ENCODE peak calls at places on chromosomes 2 and 18, in six cellular contexts. Q is stomach; Y is MM.1S; R is CD4-positive, alpha-beta T cell; E is cardiac fibroblast; P is cardiac muscle cell. H is an unnamed sample.

GRCh38 chr18:40883271-40883670 is 1071.8 kb upstream of the PIK3C3 start:
- DNase-seq in Q (no peak), Y (no peak), R (no peak), E (no peak), P (peak; percentile 41), H (no peak)

GRCh38 chr2:183950673-183951072 is 647.7 kb upstream of the ZNF804A start:
- DNase-seq in Q (no peak), Y (no peak), R (no peak), E (peak; percentile 17), P (no peak), H (no peak)

GRCh38 chr2:141911485-141912066 is 219.2 kb downstream of the LRP1B start:
- DNase-seq in Q (peak; percentile 27), Y (peak; percentile 66), R (no peak), E (peak; percentile 26), P (peak; percentile 28), H (peak; percentile 2)

GRCh38 chr2:70807102-70807827 is 13.1 kb downstream of the CLEC4F start:
- DNase-seq in Q (no peak), Y (no peak), R (no peak), E (no peak), P (no peak), H (no peak)

GRCh38 chr2:197073701-197074433 is 147.4 kb upstream of the PGAP1 start:
- DNase-seq in Q (peak; percentile 35), Y (no peak), R (no peak), E (peak; percentile 76), P (peak; percentile 78), H (no peak)

GRCh38 chr2:65656152-65656718 is 223.8 kb upstream of the SPRED2 start:
- DNase-seq in Q (no peak), Y (no peak), R (no peak), E (no peak), P (no peak), H (no peak)

GRCh38 chr2:150644298-150645067 is 157.0 kb upstream of the RND3 start:
- DNase-seq in Q (no peak), Y (no peak), R (no peak), E (peak; percentile 65), P (peak; percentile 73), H (no peak)

GRCh38 chr2:94874277-94874997 is 3.2 kb downstream of the TEKT4 start:
- DNase-seq in Q (peak; percentile 56), Y (peak; percentile 56), R (peak; percentile 46), E (peak; percentile 26), P (peak; percentile 37), H (peak; percentile 93)

GRCh38 chr2:88212251-88212790 is 42.2 kb downstream of the THNSL2 start:
- DNase-seq in Q (no peak), Y (peak; percentile 18), R (no peak), E (peak; percentile 14), P (peak; percentile 13), H (no peak)

GRCh38 chr2:170362895-170363582 is 185.1 kb downstream of the MYO3B start:
- DNase-seq in Q (no peak), Y (no peak), R (no peak), E (no peak), P (peak; percentile 7), H (no peak)
- TF ChIP-seq CTCF in Q (no peak), Y (no peak), R (no peak), E (no peak), P (no peak), H (no peak)

GRCh38 chr2:23803275-23803964 is 123.5 kb downstream of the ATAD2B start:
- DNase-seq in Q (no peak), Y (no peak), R (no peak), E (peak; percentile 69), P (peak; percentile 66), H (no peak)

GRCh38 chr2:23806665-23807064 is 120.3 kb downstream of the ATAD2B start:
- DNase-seq in Q (no peak), Y (no peak), R (no peak), E (no peak), P (no peak), H (no peak)

GRCh38 chr2:23806201-23806600 is 120.7 kb downstream of the ATAD2B start:
- DNase-seq in Q (no peak), Y (no peak), R (no peak), E (no peak), P (no peak), H (no peak)

GRCh38 chr2:23801396-23801795 is 125.5 kb downstream of the ATAD2B start:
- DNase-seq in Q (no peak), Y (no peak), R (no peak), E (peak; percentile 74), P (peak; percentile 79), H (no peak)

GRCh38 chr2:23803965-23804542 is 122.9 kb downstream of the ATAD2B start:
- DNase-seq in Q (peak; percentile 33), Y (no peak), R (no peak), E (peak; percentile 43), P (peak; percentile 57), H (no peak)
- TF ChIP-seq CTCF in Q (no peak), Y (peak; percentile 20), R (no peak), E (peak; percentile 19), P (peak; percentile 39), H (no peak)

DNA sequence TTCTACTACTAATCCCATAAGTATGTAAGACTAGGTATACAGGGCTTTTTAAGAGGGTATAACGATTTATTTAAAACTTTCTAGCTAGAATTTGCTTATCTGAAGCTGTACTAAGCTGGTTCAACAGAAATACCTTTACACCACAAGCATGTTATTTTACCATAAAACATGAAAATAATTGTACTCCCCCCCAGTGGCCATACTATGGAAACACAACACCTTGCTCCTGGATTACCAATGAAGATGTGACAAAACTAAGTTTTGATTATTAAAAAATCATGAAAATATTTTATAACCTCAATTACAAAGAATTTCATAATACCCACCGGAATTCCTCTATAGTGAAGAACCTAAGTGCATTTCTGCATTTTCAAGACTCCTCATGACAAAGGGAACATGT is 27.3 kb downstream of the LPIN2 start:
- DNase-seq in Q (no peak), Y (peak; percentile 47), R (no peak), E (peak; percentile 59), P (peak; percentile 68), H (no peak)
- TF ChIP-seq CTCF in Q (no peak), Y (peak; percentile 66), R (peak; percentile 74), E (peak; percentile 50), P (peak; percentile 49), H (peak; percentile 52)

DNA sequence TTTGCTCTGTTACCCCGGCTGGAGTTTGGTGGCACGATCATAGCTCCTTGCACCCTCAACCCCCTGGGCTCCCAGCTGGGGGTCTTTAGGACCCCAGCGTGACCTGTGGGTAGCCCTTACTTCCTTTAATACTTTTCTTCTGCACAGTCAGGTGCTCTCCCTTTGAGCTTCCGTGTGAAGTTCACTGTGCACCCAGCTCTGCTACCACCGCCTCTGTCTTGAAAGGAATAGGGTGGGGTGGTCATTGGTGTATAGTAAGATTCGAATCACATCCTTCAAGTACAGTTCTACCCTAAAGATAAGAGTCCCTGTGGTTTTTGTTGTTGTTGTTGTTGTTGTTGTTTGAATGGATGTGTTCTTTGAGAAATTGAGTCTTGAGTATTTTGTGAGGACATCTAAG is 267.4 kb downstream of the NEDD4L start:
- DNase-seq in Q (no peak), Y (no peak), R (no peak), E (no peak), P (no peak), H (no peak)
- TF ChIP-seq CTCF in Q (no peak), Y (no peak), R (no peak), E (no peak), P (no peak), H (no peak)

GRCh38 chr2:120779781-120780283 is 44.2 kb downstream of the GLI2 start:
- DNase-seq in Q (no peak), Y (no peak), R (no peak), E (peak; percentile 71), P (peak; percentile 67), H (no peak)
- TF ChIP-seq CTCF in Q (no peak), Y (no peak), R (no peak), E (peak; percentile 32), P (peak; percentile 42), H (no peak)

DNA sequence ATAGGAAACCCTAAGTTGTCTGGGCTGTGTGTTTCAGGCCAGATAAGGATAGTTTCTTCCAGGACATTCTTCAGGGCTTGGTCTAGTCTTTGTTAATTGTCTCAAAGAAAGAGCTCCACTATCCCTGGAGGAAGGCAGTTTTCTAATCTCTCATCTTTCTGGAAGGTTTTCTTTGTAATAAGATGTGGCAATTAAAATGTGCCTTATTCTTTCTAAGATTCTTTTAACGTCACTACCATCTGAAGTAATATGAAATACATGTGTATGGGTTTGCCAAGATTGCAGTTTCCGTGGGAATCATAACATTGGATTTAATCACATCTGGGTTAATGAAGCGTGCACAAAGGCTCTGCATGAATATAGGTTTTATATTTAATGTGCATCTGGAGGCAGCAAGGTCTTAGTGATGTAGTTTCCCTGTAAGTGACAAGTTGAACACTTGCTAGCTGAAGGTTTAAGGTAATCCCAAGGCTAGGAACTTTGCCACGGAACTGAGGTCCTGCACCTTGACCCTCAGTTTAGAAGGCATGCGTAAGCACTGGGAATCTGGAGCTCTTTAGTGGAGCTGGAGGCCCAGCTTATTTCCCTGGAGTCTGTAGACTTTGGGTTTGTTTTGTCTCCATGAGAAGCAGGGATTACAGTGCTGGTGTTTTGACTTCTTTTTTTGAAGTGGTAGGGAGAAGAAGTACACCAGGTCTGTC is 25.7 kb downstream of the DIS3L2 start:
- DNase-seq in Q (no peak), Y (no peak), R (no peak), E (peak; percentile 40), P (peak; percentile 49), H (no peak)
- TF ChIP-seq CTCF in Q (no peak), Y (no peak), R (no peak), E (no peak), P (no peak), H (no peak)

DNA sequence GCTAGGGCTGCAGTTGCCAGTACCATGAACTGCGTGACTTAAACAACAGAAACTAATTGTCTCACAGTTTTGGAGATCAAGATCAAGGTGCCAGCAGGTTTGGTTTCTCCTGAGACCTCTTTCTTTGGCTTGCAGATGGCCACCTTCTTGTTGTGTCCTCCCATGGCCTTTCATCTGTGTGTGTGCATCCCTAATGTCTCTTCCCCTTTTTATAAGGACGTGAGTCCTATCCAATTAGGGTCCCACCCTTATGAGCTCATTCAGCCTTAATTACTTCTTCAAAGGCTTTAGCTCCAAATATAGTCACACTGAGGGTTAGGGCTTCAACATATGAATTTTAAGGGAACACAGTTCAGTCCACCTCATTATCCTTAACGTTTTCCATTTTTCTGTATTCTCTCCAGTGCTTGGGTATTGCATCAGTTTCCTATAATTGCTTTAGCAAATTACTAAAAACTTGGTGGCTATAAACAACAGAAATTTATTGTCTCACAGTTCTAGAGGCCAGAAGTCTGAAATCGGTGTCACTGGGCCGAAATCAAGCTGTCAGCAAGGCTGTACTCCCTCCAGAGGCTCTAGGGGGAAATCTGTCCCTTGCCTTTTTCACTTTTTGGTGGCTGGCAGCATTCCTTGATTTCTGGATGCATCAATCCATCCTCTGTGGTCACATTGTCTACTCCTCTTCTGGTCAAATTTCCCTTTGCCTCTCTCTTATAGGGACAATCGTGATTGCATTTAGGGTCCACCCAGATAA is 34.1 kb downstream of the CDC42EP3 start:
- DNase-seq in Q (no peak), Y (no peak), R (no peak), E (no peak), P (no peak), H (no peak)
- TF ChIP-seq CTCF in Q (no peak), Y (no peak), R (no peak), E (no peak), P (peak; percentile 2), H (no peak)

GRCh38 chr2:206353685-206354084 is 79.2 kb downstream of the ZDBF2 start:
- DNase-seq in Q (no peak), Y (peak; percentile 55), R (no peak), E (no peak), P (no peak), H (no peak)
- TF ChIP-seq CTCF in Q (no peak), Y (peak; percentile 34), R (no peak), E (no peak), P (no peak), H (no peak)

H was measured in GM13976.